ENCODE peak calls at places on chromosomes 12 and 14, in eight cellular contexts. S is NCI-H1105 treated with DMSO at 0.1 percent for 48 hours, U is non-pigmented ciliary epithelial cell, A is AG10803, M is AG08396, X is T-helper 2 cell, G is LHCN-M2, J is DND-41. Y is an unnamed sample.

GRCh38 chr14:100392266-100392850 is 69.2 kb downstream of the SLC25A47 start:
- DNase-seq in S (no peak), U (no peak), A (peak; percentile 44), M (no peak), X (no peak), G (no peak), J (no peak), Y (no peak)

GRCh38 chr12:12508612-12509011 is 54.1 kb downstream of the DUSP16 start:
- DNase-seq in S (no peak), U (no peak), A (peak; percentile 63), M (no peak), X (no peak), G (peak; percentile 20), J (no peak), Y (no peak)

GRCh38 chr12:92136883-92137582 is 8.6 kb downstream of the BTG1 start:
- DNase-seq in S (no peak), U (peak; percentile 71), A (peak; percentile 86), M (peak; percentile 69), X (no peak), G (peak; percentile 86), J (no peak), Y (no peak)

GRCh38 chr14:93267149-93267711 is 60.2 kb downstream of the UBR7 start:
- DNase-seq in S (no peak), U (no peak), A (no peak), M (no peak), X (no peak), G (no peak), J (no peak), Y (no peak)

GRCh38 chr14:33762462-33762861 is 188.4 kb downstream of the EGLN3 start:
- DNase-seq in S (no peak), U (no peak), A (no peak), M (no peak), X (no peak), G (no peak), J (no peak), Y (no peak)

GRCh38 chr14:93231129-93231979 is 24.3 kb downstream of the UBR7 start:
- DNase-seq in S (peak; percentile 50), U (no peak), A (peak; percentile 34), M (peak; percentile 70), X (no peak), G (peak; percentile 39), J (no peak), Y (no peak)

GRCh38 chr14:51095854-51096823 is 1.2 kb upstream of the TRIM9 start:
- DNase-seq in S (peak; percentile 59), U (no peak), A (peak; percentile 28), M (peak; percentile 45), X (no peak), G (peak; percentile 79), J (no peak), Y (no peak)

GRCh38 chr12:128790653-128791373 is 32.9 kb downstream of the SLC15A4 start:
- DNase-seq in S (no peak), U (no peak), A (peak; percentile 46), M (no peak), X (no peak), G (no peak), J (no peak), Y (no peak)

GRCh38 chr14:24861083-24861630 is 188.8 kb downstream of the STXBP6 start:
- DNase-seq in S (no peak), U (peak; percentile 69), A (peak; percentile 72), M (peak; percentile 17), X (no peak), G (peak; percentile 63), J (no peak), Y (peak; percentile 90)

GRCh38 chr12:48925218-48925871 is at the start of gene FKBP11:
- DNase-seq in S (no peak), U (no peak), A (peak; percentile 47), M (peak; percentile 76), X (peak; percentile 43), G (peak; percentile 40), J (peak; percentile 73), Y (no peak)

GRCh38 chr14:100771121-100771800 is 44.6 kb downstream of the DLK1 start:
- DNase-seq in S (no peak), U (no peak), A (no peak), M (no peak), X (no peak), G (no peak), J (no peak), Y (no peak)

Y was measured in astrocyte of the cerebellum.